ENCODE peak calls at places on chromosome 13, in four cellular contexts. D is NCI-H1105; J is fibroblast of the conjunctiva; Z is stimulated activated CD4-positive, alpha-beta T cell treated with anti-CD3 and anti-CD28 coated beads, Interleukin-1b, Interleukin-23, amount 100 ng/mL, for 24 hours. V is an unnamed sample.

GRCh38 chr13:20159646-20160345 is 1.1 kb downstream of the GJA3 start:
- DNase-seq in Z (no peak), J (no peak), D (no peak), V (no peak)

GRCh38 chr13:97385146-97385545 is 48.8 kb upstream of the RAP2A start:
- DNase-seq in D (no peak), Z (no peak), J (no peak), V (no peak)

GRCh38 chr13:99422556-99423220 is 78.6 kb upstream of the TM9SF2 start:
- DNase-seq in Z (no peak), D (no peak), J (no peak), V (no peak)

GRCh38 chr13:32153056-32153455 is 121.5 kb downstream of the FRY start:
- DNase-seq in D (no peak), J (peak), Z (no peak), V (no peak)

GRCh38 chr13:107069107-107069776 is 501.3 kb upstream of the ARGLU1 start:
- DNase-seq in J (no peak), D (no peak), Z (no peak), V (no peak)

GRCh38 chr13:52195052-52195837 is 35.8 kb upstream of the NEK3 start:
- DNase-seq in J (peak), Z (peak), D (no peak), V (no peak)

GRCh38 chr13:108859202-108860012 is 230.0 kb downstream of the MYO16 start:
- DNase-seq in D (no peak), J (peak), Z (no peak), V (no peak)

GRCh38 chr13:77846173-77846572 is 72.5 kb downstream of the EDNRB start:
- DNase-seq in D (no peak), Z (no peak), J (no peak), V (no peak)

GRCh38 chr13:59643906-59644626 is 519.7 kb downstream of the DIAPH3 start:
- DNase-seq in Z (no peak), J (no peak), D (no peak), V (no peak)

GRCh38 chr13:93243375-93244063 is 16.9 kb downstream of the GPC6 start:
- DNase-seq in J (no peak), D (no peak), Z (no peak), V (no peak)

GRCh38 chr13:111480976-111481375 is 160.5 kb downstream of the TEX29 start:
- DNase-seq in Z (no peak), J (no peak), D (peak), V (peak)

GRCh38 chr13:27578121-27579030 is 42.0 kb downstream of the LNX2 start:
- DNase-seq in D (no peak), Z (no peak), J (no peak), V (no peak)

GRCh38 chr13:40379186-40379585 is 287.3 kb downstream of the FOXO1 start:
- DNase-seq in D (no peak), Z (no peak), J (no peak), V (no peak)

GRCh38 chr13:97627566-97627965 is 193.6 kb downstream of the RAP2A start:
- DNase-seq in Z (no peak), J (peak), D (no peak), V (peak)

GRCh38 chr13:48892311-48892710 is 83.4 kb upstream of the FNDC3A start:
- DNase-seq in J (peak), D (no peak), Z (no peak), V (no peak)